ENCODE peak calls at places on chromosomes 5 and 9, in eight cellular contexts. J, Q, M, C, E, X, T and A are unnamed samples.
A peak's percentile ranks its signal among the peaks of the same experiment; 100 is the strongest.

GRCh38 chr5:84251503-84251902 is 133.2 kb downstream of the EDIL3 start:
- DNase-seq in Q (no peak), C (no peak), X (no peak), E (no peak), T (no peak), M (no peak), J (no peak), A (no peak)

GRCh38 chr5:95884511-95884910 is 62.0 kb upstream of the GLRX start:
- DNase-seq in C (no peak), Q (no peak), M (no peak), E (no peak), T (no peak), X (no peak), J (no peak), A (no peak)

GRCh38 chr5:55855509-55855908 is 4.4 kb downstream of the IL31RA start:
- DNase-seq in E (no peak), T (no peak), M (peak; percentile 13), J (peak; percentile 16), C (no peak), X (no peak), Q (peak; percentile 18), A (no peak)

GRCh38 chr5:16134204-16134603 is 45.4 kb downstream of the MARCHF11 start:
- DNase-seq in E (no peak), T (no peak), X (no peak), M (no peak), J (no peak), Q (no peak), C (no peak), A (no peak)

GRCh38 chr5:43985411-43985810 is 382.4 kb downstream of the NNT start:
- DNase-seq in M (no peak), T (no peak), J (no peak), E (no peak), Q (no peak), X (no peak), C (no peak), A (no peak)

GRCh38 chr5:69231851-69232250 is 2.8 kb upstream of the CDK7 start:
- DNase-seq in J (no peak), Q (no peak), E (no peak), T (no peak), M (no peak), C (no peak), X (no peak), A (no peak)

GRCh38 chr9:94568250-94568889 is 13.5 kb downstream of the PCAT7 start:
- DNase-seq in T (no peak), X (no peak), C (no peak), E (no peak), Q (no peak), J (no peak), M (no peak), A (no peak)

GRCh38 chr9:121886759-121887485 is 206.2 kb downstream of the TTLL11 start:
- DNase-seq in C (no peak), J (no peak), T (no peak), E (no peak), X (no peak), M (no peak), Q (no peak), A (no peak)

GRCh38 chr5:172713113-172713808 is 57.7 kb downstream of the DUSP1 start:
- DNase-seq in T (peak; percentile 89), E (peak; percentile 84), C (no peak), Q (peak; percentile 42), J (no peak), X (peak; percentile 70), M (peak; percentile 69), A (peak; percentile 78)

GRCh38 chr5:157961176-157961575 is 102.2 kb upstream of the CLINT1 start:
- DNase-seq in T (no peak), C (no peak), M (no peak), J (no peak), X (no peak), E (no peak), Q (no peak), A (no peak)

GRCh38 chr5:45542421-45542820 is 153.8 kb downstream of the HCN1 start:
- DNase-seq in C (no peak), E (no peak), X (no peak), T (no peak), M (no peak), Q (no peak), J (no peak), A (no peak)

GRCh38 chr5:123206618-123207320 is 117.7 kb downstream of the PRDM6 start:
- DNase-seq in E (no peak), T (no peak), J (peak; percentile 65), M (no peak), C (no peak), Q (no peak), X (no peak), A (no peak)

GRCh38 chr5:136203303-136203922 is 10.5 kb upstream of the SMIM32 start:
- DNase-seq in Q (no peak), C (no peak), M (no peak), T (peak; percentile 45), E (no peak), J (no peak), X (no peak), A (no peak)

GRCh38 chr5:83434929-83435328 is 36.6 kb upstream of the VCAN start:
- DNase-seq in J (no peak), M (no peak), X (no peak), Q (no peak), T (no peak), E (no peak), C (no peak), A (no peak)

GRCh38 chr5:142826741-142827492 is 56.7 kb downstream of the ARHGAP26 start:
- DNase-seq in J (peak; percentile 75), E (no peak), Q (peak; percentile 29), X (peak; percentile 41), C (peak; percentile 81), M (no peak), T (no peak), A (no peak)

GRCh38 chr9:135874859-135875258 is 32.5 kb downstream of the CAMSAP1 start:
- DNase-seq in T (no peak), Q (no peak), M (no peak), C (no peak), E (no peak), J (no peak), X (no peak), A (no peak)

GRCh38 chr9:84846501-84847323 is 177.2 kb downstream of the NTRK2 start:
- DNase-seq in C (no peak), M (no peak), X (no peak), J (no peak), T (no peak), Q (no peak), E (no peak), A (no peak)

GRCh38 chr9:15144567-15145174 is 162.3 kb downstream of the TTC39B start:
- DNase-seq in E (no peak), X (no peak), Q (no peak), C (no peak), T (no peak), J (no peak), M (no peak), A (no peak)

GRCh38 chr9:86354048-86354881 is at the start of gene TUT7:
- DNase-seq in T (peak; percentile 99), Q (peak; percentile 97), X (peak; percentile 98), E (peak; percentile 95), C (peak; percentile 93), J (peak; percentile 93), M (peak; percentile 95), A (peak; percentile 93)

DNA sequence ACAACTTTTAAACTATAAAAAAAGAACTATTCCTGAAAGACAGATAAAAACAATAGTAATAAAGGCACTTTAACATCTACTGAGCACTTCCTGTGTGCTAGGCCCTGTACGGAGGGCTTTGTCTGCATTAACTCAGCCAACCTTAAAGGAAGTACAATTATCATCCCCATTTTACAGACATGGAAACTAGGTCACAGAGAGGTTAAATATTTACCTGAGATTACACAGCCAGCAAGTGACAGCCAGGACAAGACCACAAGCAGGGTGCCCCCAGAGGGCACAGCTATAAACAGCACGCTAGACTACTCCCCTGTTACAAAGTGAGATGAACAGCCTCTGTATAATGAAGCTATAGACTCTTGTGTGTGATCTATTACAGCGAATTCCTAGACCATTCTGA is 25.5 kb downstream of the DDX31 start:
- DNase-seq in J (no peak), X (no peak), M (no peak), E (no peak), C (no peak), T (no peak), Q (peak; percentile 18), A (peak; percentile 22)
- TF ChIP-seq CTCF in J (no peak), X (no peak), M (peak; percentile 4), E (no peak), C (no peak), T (peak; percentile 70), Q (no peak), A (peak; percentile 15)

GRCh38 chr9:71604197-71605063 is 163.9 kb downstream of the CEMIP2 start:
- DNase-seq in M (peak; percentile 52), Q (peak; percentile 71), X (peak; percentile 77), J (peak; percentile 70), C (peak; percentile 71), T (peak; percentile 92), E (peak; percentile 32), A (peak; percentile 38)
- TF ChIP-seq CTCF in M (peak; percentile 66), Q (peak; percentile 71), X (peak; percentile 87), J (peak; percentile 83), C (peak; percentile 91), T (peak; percentile 94), E (peak; percentile 67), A (peak; percentile 72)

DNA sequence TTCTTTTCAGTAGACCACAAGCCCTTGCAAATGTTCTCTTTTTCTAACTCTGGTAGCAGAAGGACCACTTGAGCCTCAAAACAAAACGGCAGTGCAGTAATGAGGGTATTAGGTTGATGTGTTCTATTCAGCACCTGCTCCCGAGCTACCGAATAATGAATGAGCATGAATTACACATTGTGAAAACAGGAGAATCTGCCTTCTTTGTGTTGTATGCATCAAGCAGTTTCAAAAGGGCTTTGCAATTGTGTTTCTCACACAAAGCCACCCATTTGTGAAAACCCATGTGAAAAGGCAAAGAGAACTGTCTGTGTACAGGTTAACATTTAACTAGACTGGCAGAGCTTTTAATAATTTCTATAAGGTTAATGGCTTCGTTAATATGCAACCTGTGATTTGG is 97.8 kb downstream of the STK32A start:
- DNase-seq in T (no peak), M (no peak), C (no peak), Q (no peak), J (no peak), X (no peak), E (no peak), A (no peak)
- TF ChIP-seq CTCF in T (no peak), M (no peak), C (no peak), Q (no peak), J (no peak), X (no peak), E (no peak), A (no peak)

GRCh38 chr9:81776834-81777233 is 87.5 kb upstream of the TLE1 start:
- DNase-seq in M (no peak), J (no peak), X (no peak), T (no peak), E (no peak), Q (no peak), C (no peak), A (no peak)
- TF ChIP-seq CTCF in M (no peak), J (no peak), X (no peak), T (no peak), E (no peak), Q (no peak), C (no peak), A (no peak)

DNA sequence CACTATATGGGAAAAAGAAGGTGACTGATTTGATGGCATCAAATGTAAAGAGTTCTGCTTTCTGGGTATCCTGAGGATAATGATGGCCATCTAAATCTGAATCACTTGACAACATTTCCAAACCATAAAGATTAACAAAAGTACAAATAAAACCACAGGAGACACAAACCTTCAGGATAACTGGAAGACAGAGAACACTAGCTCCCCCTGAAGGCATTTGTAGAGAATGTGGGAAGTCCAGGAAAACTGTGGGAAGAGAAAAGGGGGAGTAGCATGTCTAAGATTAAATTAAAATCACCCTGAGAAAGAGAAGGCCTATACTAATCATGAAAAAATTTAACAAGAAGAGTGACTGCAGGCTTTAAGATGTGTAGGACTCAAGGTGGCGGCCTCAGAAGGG is 116.2 kb downstream of the PRELID2 start:
- DNase-seq in T (no peak), X (no peak), C (no peak), J (peak; percentile 65), Q (no peak), M (no peak), E (no peak), A (no peak)
- TF ChIP-seq CTCF in T (peak; percentile 77), X (no peak), C (no peak), J (peak; percentile 67), Q (no peak), M (no peak), E (no peak), A (no peak)